ENCODE peak calls at places on chromosomes 2 and 18, in five cellular contexts. M is Peyer's patch, T is LNCaP clone FGC, E is GM20000, N is fibroblast of mammary gland. D is an unnamed sample.
A peak's percentile ranks its signal among the peaks of the same experiment; 100 is the strongest.

GRCh38 chr18:5196253-5197031 is 615 bp downstream of the AKAIN1 start:
- DNase-seq in M (no peak), T (no peak), E (no peak), N (no peak), D (no peak)

GRCh38 chr18:14914771-14915170 is 166.8 kb downstream of the ANKRD30B start:
- DNase-seq in M (no peak), T (no peak), E (peak; percentile 0), N (no peak), D (peak; percentile 2)

GRCh38 chr2:174332607-174333001 is 2.1 kb upstream of the SP9 start:
- DNase-seq in M (no peak), T (no peak), E (peak; percentile 40), N (no peak), D (no peak)

GRCh38 chr2:191638079-191638801 is 39.7 kb upstream of the NABP1 start:
- DNase-seq in M (no peak), T (peak; percentile 81), E (no peak), N (no peak), D (no peak)

GRCh38 chr2:188209218-188209617 is 82.5 kb upstream of the GULP1 start:
- DNase-seq in M (no peak), T (no peak), E (no peak), N (no peak), D (no peak)

GRCh38 chr2:222897898-222898297 is 37.1 kb downstream of the ACSL3 start:
- DNase-seq in M (no peak), T (no peak), E (no peak), N (no peak), D (no peak)

GRCh38 chr2:215022418-215022817 is 116.0 kb downstream of the ABCA12 start:
- DNase-seq in M (no peak), T (no peak), E (no peak), N (peak; percentile 41), D (no peak)

GRCh38 chr2:232417489-232417888 is 10.8 kb downstream of the ALPG start:
- DNase-seq in M (no peak), T (no peak), E (no peak), N (no peak), D (no peak)

GRCh38 chr2:237879058-237879430 is 19.6 kb downstream of the RAMP1 start:
- DNase-seq in M (no peak), T (no peak), E (no peak), N (peak; percentile 86), D (peak; percentile 33)

GRCh38 chr2:28469304-28469703 is 26.6 kb upstream of the PLB1 start:
- DNase-seq in M (no peak), T (no peak), E (no peak), N (peak; percentile 77), D (no peak)

GRCh38 chr2:4381773-4382172 is 678.4 kb downstream of the DCDC2C start:
- DNase-seq in M (no peak), T (no peak), E (no peak), N (no peak), D (no peak)

GRCh38 chr2:224311226-224311625 is 90.7 kb downstream of the FAM124B start:
- DNase-seq in M (no peak), T (no peak), E (no peak), N (peak; percentile 42), D (no peak)

GRCh38 chr2:27765621-27766286 is 5.8 kb upstream of the MRPL33 start:
- DNase-seq in M (peak; percentile 68), T (no peak), E (peak; percentile 41), N (peak; percentile 25), D (no peak)

GRCh38 chr2:235518317-235519090 is 24.7 kb downstream of the AGAP1 start:
- DNase-seq in M (no peak), T (no peak), E (no peak), N (no peak), D (no peak)

GRCh38 chr2:162234620-162235462 is 8.4 kb downstream of the FAP start:
- DNase-seq in M (no peak), T (no peak), E (no peak), N (no peak), D (no peak)

GRCh38 chr18:36298113-36298701 is 694 bp downstream of the FHOD3 start:
- DNase-seq in M (no peak), T (no peak), E (peak; percentile 60), N (no peak), D (no peak)

GRCh38 chr18:9765505-9765904 is 57.4 kb downstream of the RAB31 start:
- DNase-seq in M (no peak), T (no peak), E (no peak), N (no peak), D (no peak)

GRCh38 chr2:6764968-6765723 is 100.6 kb downstream of the CMPK2 start:
- DNase-seq in M (no peak), T (no peak), E (no peak), N (no peak), D (no peak)

GRCh38 chr2:157468931-157469708 is 25.2 kb upstream of the CYTIP start:
- DNase-seq in M (peak; percentile 62), T (no peak), E (peak; percentile 56), N (peak; percentile 69), D (no peak)

GRCh38 chr2:85601771-85602475 is 575 bp downstream of the TMEM150A start:
- DNase-seq in M (peak; percentile 82), T (no peak), E (peak; percentile 49), N (no peak), D (peak; percentile 84)

DNA sequence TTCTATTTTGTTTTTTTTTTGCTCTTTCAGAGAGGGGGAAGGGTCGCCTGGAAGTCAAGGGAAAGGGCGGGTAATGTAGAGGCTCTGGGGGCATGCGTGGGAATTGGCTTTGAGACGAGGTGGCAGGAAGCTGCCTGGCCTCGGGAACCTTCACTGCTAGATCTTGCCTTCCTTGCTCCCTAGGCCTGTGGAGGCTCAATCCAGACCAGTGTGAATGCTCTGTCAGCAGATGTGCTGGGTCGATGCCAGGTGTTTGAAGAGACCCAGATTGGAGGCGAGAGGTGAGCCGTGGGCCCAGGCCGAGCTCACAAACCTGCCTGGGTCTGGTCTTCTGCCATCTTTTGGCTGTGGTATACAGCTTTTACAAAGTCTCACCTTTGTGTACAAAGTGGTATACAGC is 15.5 kb downstream of the CCT7 start:
- DNase-seq in M (no peak), T (no peak), E (no peak), N (no peak), D (no peak)
- TF ChIP-seq CTCF in M (no peak), T (no peak), E (no peak), N (no peak), D (no peak)

DNA sequence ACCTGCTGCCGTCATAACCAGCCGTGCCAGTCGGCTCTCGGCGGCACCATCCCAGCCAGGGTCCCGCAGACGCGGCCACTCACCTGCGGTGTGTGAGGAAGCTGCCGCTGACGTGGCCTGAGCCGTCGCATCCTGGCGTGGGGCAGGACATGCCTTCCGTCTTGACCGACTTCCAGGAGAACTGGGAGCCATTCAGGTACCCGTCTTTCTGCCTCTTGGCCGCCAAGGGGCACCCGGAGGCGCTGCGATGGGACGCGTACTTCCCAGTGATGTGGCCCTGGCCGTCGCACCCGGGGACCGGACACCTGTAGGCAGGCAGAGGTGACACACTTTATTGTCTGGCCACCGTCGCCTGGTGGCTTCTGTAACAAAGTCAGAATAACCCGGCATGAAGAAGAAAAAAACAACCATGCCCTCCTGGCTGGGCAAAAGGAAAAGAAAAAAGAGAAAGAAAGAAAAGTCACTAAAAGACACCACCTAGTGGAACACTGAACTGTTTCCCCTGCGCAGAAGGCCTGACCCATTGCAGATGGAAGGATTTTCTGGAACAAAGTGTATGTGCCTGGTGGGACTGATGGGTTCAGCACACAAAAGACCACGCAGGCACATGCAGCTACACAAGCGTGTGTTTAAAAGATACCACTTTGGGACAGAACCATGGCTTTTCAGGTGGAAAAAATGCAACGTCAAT is 94.9 kb upstream of the PXDN start:
- DNase-seq in M (no peak), T (no peak), E (no peak), N (no peak), D (no peak)
- TF ChIP-seq CTCF in M (no peak), T (no peak), E (no peak), N (no peak), D (no peak)

GRCh38 chr2:171086352-171087290 is 74.1 kb downstream of the TLK1 start:
- DNase-seq in M (peak; percentile 77), T (peak; percentile 67), E (peak; percentile 23), N (peak; percentile 77), D (no peak)
- TF ChIP-seq CTCF in M (no peak), T (peak; percentile 62), E (peak; percentile 43), N (peak; percentile 85), D (no peak)

GRCh38 chr2:101984656-101985055 is 7.1 kb upstream of the IL1R2 start:
- DNase-seq in M (no peak), T (no peak), E (no peak), N (no peak), D (no peak)

GRCh38 chr2:101982630-101983029 is 9.1 kb upstream of the IL1R2 start:
- DNase-seq in M (no peak), T (no peak), E (no peak), N (no peak), D (no peak)

GRCh38 chr2:101985101-101985792 is 6.5 kb upstream of the IL1R2 start:
- DNase-seq in M (no peak), T (no peak), E (no peak), N (no peak), D (no peak)

GRCh38 chr2:101983486-101983885 is 8.3 kb upstream of the IL1R2 start:
- DNase-seq in M (no peak), T (no peak), E (no peak), N (no peak), D (no peak)

GRCh38 chr2:101983928-101984327 is 7.8 kb upstream of the IL1R2 start:
- DNase-seq in M (no peak), T (no peak), E (no peak), N (no peak), D (no peak)
- TF ChIP-seq CTCF in M (no peak), T (peak; percentile 82), E (no peak), N (peak; percentile 43), D (no peak)

GRCh38 chr2:60818272-60818671 is 62.2 kb downstream of the PAPOLG start:
- DNase-seq in M (no peak), T (no peak), E (no peak), N (peak; percentile 25), D (peak; percentile 41)
- TF ChIP-seq CTCF in M (no peak), T (no peak), E (peak; percentile 1), N (peak; percentile 28), D (no peak)

GRCh38 chr18:63022429-63023022 is 297.0 kb downstream of the BCL2 start:
- DNase-seq in M (no peak), T (no peak), E (no peak), N (no peak), D (no peak)

GRCh38 chr18:63028380-63028779 is 291.2 kb downstream of the BCL2 start:
- DNase-seq in M (no peak), T (no peak), E (no peak), N (no peak), D (no peak)

GRCh38 chr18:63025251-63025710 is 294.3 kb downstream of the BCL2 start:
- DNase-seq in M (no peak), T (no peak), E (no peak), N (peak; percentile 10), D (no peak)
- TF ChIP-seq CTCF in M (no peak), T (peak; percentile 44), E (no peak), N (peak; percentile 31), D (no peak)

D was measured in coronary artery.